ENCODE peak calls at places on chromosomes 2 and 18, in eight cellular contexts. J is choroid plexus epithelial cell, Z is spleen, P is tibial artery, R is breast epithelium, X is fibroblast of mammary gland, I is pancreas, Q is cardiac fibroblast. W is an unnamed sample.
A peak's percentile ranks its signal among the peaks of the same experiment; 100 is the strongest.

GRCh38 chr18:48946329-48946835 is 4.4 kb downstream of the SMAD7 start:
- DNase-seq in J (peak; percentile 82), Z (no peak), P (no peak), R (no peak), X (peak; percentile 69), I (no peak), Q (no peak), W (peak; percentile 60)

GRCh38 chr2:105432749-105433148 is 33.9 kb upstream of the FHL2 start:
- DNase-seq in J (peak; percentile 61), Z (no peak), P (no peak), R (no peak), X (peak; percentile 36), I (no peak), Q (peak; percentile 62), W (peak; percentile 62)

GRCh38 chr18:26777316-26778053 is 88.0 kb downstream of the AQP4 start:
- DNase-seq in J (peak; percentile 46), Z (no peak), P (no peak), R (peak; percentile 34), X (no peak), I (no peak), Q (peak; percentile 42), W (peak; percentile 52)

GRCh38 chr2:46308081-46308480 is 10.9 kb downstream of the EPAS1 start:
- DNase-seq in J (no peak), Z (no peak), P (no peak), R (no peak), X (no peak), I (no peak), Q (peak; percentile 58), W (peak; percentile 77)

GRCh38 chr2:50575232-50575631 is 456.7 kb downstream of the NRXN1 start:
- DNase-seq in J (no peak), Z (no peak), P (no peak), R (no peak), X (no peak), I (no peak), Q (no peak), W (no peak)

GRCh38 chr2:246489-247145 is 17.2 kb downstream of the SH3YL1 start:
- DNase-seq in J (peak; percentile 83), Z (no peak), P (no peak), R (no peak), X (peak; percentile 68), I (no peak), Q (peak; percentile 80), W (peak; percentile 86)

GRCh38 chr2:42961948-42962347 is 169.6 kb upstream of the HAAO start:
- DNase-seq in J (no peak), Z (no peak), P (no peak), R (no peak), X (no peak), I (no peak), Q (no peak), W (no peak)

GRCh38 chr18:73784853-73785252 is 362.8 kb downstream of the FBXO15 start:
- DNase-seq in J (peak; percentile 22), Z (no peak), P (no peak), R (no peak), X (peak; percentile 58), I (no peak), Q (no peak), W (no peak)

GRCh38 chr2:68827681-68828080 is 43.5 kb downstream of the BMP10 start:
- DNase-seq in J (no peak), Z (no peak), P (no peak), R (no peak), X (no peak), I (no peak), Q (no peak), W (peak; percentile 44)

GRCh38 chr2:68829764-68830163 is 41.4 kb downstream of the BMP10 start:
- DNase-seq in J (no peak), Z (no peak), P (no peak), R (no peak), X (no peak), I (no peak), Q (no peak), W (no peak)

GRCh38 chr2:68831688-68832087 is 39.5 kb downstream of the BMP10 start:
- DNase-seq in J (peak; percentile 47), Z (no peak), P (no peak), R (no peak), X (peak; percentile 46), I (no peak), Q (peak; percentile 59), W (peak; percentile 59)

GRCh38 chr2:68825891-68826290 is 45.3 kb downstream of the BMP10 start:
- DNase-seq in J (no peak), Z (no peak), P (no peak), R (no peak), X (no peak), I (no peak), Q (no peak), W (no peak)

GRCh38 chr2:68828887-68829708 is 42.1 kb downstream of the BMP10 start:
- DNase-seq in J (peak; percentile 98), Z (peak; percentile 96), P (peak; percentile 98), R (peak; percentile 90), X (peak; percentile 89), I (peak; percentile 87), Q (peak; percentile 99), W (peak; percentile 99)
- TF ChIP-seq CTCF in J (no peak), Z (no peak), P (peak; percentile 19), R (no peak), X (no peak), I (no peak), Q (no peak), W (no peak)

GRCh38 chr2:174336403-174337336 is 1.9 kb downstream of the SP9 start:
- DNase-seq in J (no peak), Z (peak; percentile 91), P (no peak), R (no peak), X (no peak), I (peak; percentile 75), Q (no peak), W (no peak)

GRCh38 chr2:174334781-174335604 is at the start of gene SP9:
- DNase-seq in J (no peak), Z (no peak), P (no peak), R (no peak), X (peak; percentile 46), I (no peak), Q (no peak), W (peak; percentile 38)

GRCh38 chr2:174334278-174334715 is 457 bp upstream of the SP9 start:
- DNase-seq in J (no peak), Z (no peak), P (no peak), R (no peak), X (no peak), I (no peak), Q (no peak), W (no peak)

GRCh38 chr2:174337337-174338154 is 2.8 kb downstream of the SP9 start:
- DNase-seq in J (no peak), Z (peak; percentile 79), P (no peak), R (no peak), X (no peak), I (no peak), Q (no peak), W (no peak)

DNA sequence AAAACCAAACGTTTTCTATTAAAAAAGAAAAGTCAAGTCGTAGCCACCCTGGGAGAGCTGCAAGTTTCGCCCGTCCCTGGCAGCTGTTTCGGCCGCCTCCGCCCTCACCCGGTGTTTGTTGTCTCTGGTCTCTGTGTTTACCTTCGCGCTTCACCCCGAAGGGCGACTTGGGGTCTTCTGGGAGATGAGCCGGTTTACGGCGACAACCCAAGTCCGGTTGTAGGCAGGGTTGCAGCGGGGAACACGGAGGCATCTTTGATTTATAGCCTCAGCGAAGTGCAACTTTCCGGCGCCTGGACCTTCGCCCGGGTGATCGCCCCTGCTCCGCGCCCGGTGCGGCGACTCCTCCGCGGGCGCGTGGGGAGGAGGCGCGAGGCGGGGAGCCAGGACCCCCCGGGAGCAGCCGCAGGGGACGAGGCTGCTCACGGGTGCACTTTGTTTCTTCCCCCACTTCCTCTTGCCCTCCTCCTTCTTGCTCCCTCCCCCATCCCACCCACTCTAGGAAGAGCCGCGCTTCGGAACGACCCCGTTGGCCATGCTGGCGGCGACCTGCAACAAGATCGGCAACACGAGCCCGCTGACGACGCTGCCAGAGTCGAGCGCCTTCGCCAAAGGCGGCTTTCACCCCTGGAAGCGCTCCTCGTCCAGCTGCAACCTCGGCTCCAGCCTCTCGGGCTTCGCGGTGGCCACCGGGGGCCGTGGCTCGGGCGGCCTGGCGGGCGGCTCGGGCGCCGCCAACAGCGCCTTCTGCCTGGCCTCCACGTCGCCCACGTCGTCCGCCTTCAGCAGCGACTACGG is 1.1 kb downstream of the SP9 start:
- DNase-seq in J (no peak), Z (no peak), P (no peak), R (no peak), X (no peak), I (peak; percentile 63), Q (no peak), W (no peak)
- H3K4me3 ChIP-seq in J (no peak overlapping the region), Z (peak overlapping the region; percentile 42), P (peak overlapping the region; percentile 11), R (peak overlapping the region; percentile 58), X (peak overlapping the region; percentile 34), I (no peak overlapping the region), Q (peak overlapping the region; percentile 13), W (no peak overlapping the region)

DNA sequence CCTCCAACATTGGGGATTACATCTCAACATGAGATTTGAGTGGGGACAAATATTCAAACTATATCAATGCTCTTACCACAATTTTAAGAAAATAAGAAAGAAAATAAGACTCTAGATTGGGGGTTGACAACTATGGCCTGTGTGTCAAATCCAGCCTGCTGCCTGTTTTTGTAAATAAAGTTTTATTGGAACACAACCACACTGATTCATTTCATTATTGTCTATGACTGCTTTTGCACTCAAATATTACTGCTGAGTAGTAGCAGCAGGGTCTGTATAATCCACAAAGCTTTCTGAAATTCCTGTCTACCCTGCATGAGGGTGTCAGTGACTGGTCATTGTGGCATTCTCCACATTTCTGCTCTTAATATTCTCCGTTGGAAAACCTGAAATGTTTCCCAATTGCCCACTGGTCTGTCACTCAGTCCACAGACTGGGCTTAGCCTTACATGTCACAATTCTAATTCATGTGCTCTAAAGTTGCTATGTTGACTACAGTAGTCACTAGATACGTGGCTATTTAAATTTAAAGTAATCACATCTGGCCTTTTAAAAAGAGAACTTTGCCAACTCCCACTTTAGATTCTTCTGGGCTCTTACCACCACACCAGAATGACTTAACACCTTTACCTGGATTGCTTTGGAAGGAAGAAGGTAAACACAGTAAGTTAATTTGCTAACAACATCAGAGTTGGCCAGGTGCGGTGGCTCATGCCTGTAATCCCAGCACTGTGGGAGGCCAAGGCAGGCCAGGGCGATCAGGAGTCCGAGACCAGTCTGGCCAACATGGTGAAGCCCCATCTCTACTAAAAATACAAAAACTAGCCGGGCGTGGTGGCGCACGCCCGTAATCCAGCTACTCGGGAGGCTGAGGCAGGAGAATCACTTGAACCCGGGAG is 86.9 kb downstream of the CLHC1 start:
- DNase-seq in J (no peak), Z (no peak), P (no peak), R (no peak), X (no peak), I (no peak), Q (no peak), W (no peak)
- TF ChIP-seq CTCF in J (no peak), Z (no peak), P (no peak), R (no peak), X (no peak), I (no peak), Q (no peak), W (no peak)

GRCh38 chr2:174595415-174595814 is 2.2 kb downstream of the WIPF1 start:
- DNase-seq in J (no peak), Z (no peak), P (no peak), R (no peak), X (no peak), I (no peak), Q (no peak), W (no peak)

GRCh38 chr2:174591740-174592139 is 5.9 kb downstream of the WIPF1 start:
- DNase-seq in J (no peak), Z (no peak), P (no peak), R (no peak), X (no peak), I (no peak), Q (no peak), W (no peak)

GRCh38 chr2:174594451-174594850 is 3.2 kb downstream of the WIPF1 start:
- DNase-seq in J (no peak), Z (no peak), P (no peak), R (no peak), X (no peak), I (no peak), Q (no peak), W (no peak)

GRCh38 chr2:174593041-174593440 is 4.6 kb downstream of the WIPF1 start:
- DNase-seq in J (no peak), Z (no peak), P (no peak), R (no peak), X (no peak), I (no peak), Q (no peak), W (no peak)

DNA sequence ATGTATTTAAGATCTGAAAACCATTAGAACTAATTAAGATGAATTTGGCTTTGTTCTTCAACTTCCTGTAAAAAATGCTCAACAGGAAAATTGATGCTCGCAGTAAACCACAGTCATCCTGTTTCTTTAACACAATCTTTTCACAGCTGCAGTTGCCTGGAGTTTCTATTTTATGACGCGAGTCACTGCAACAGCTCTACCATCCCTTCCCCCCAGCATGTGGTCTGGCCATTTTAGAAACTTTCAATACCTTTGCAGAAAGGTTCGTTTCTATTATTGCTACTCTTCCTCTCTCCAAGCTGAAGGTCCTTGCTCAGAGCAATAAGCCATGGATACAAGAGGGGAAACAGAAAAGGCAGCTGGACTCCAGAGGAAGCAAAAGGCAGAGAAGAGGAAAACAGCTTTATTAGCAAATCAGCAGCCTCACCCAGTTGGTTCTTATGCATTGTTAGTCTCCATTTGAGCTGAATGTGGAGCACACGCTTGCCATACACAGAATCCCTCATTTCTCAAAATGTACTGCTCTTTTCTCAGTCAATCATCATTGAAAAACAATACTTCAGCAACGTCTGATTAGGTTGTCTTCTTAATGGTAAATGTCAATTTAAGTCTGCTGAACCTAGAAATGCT is 3.9 kb downstream of the WIPF1 start:
- DNase-seq in J (peak; percentile 91), Z (no peak), P (no peak), R (no peak), X (peak; percentile 82), I (no peak), Q (peak; percentile 82), W (peak; percentile 79)
- H3K4me3 ChIP-seq in J (peak overlapping the region; percentile 6), Z (peak overlapping the region; percentile 37), P (no peak overlapping the region), R (peak overlapping the region; percentile 21), X (no peak overlapping the region), I (no peak overlapping the region), Q (no peak overlapping the region), W (peak overlapping the region; percentile 11)